ENCODE peak calls at places on chromosomes 3 and 15, in seven cellular contexts. J, K, D, E, P, T and F are unnamed samples.

GRCh38 chr15:45763170-45763869 is 128.5 kb downstream of the SQOR start:
- DNase-seq in K (no peak), D (no peak), P (no peak), E (no peak), J (no peak), T (no peak), F (no peak)

GRCh38 chr3:64972793-64973192 is 285.0 kb upstream of the ADAMTS9 start:
- DNase-seq in E (no peak), D (peak), P (no peak), J (no peak), K (no peak), T (no peak), F (no peak)

GRCh38 chr15:40918146-40918798 is 10.9 kb upstream of the DLL4 start:
- DNase-seq in T (no peak), K (no peak), P (no peak), D (no peak), E (no peak), J (no peak), F (no peak)

GRCh38 chr3:150255416-150255815 is 152.7 kb upstream of the TSC22D2 start:
- DNase-seq in K (no peak), P (no peak), E (no peak), D (no peak), T (no peak), J (no peak), F (no peak)

GRCh38 chr3:37249717-37250116 is 75.3 kb upstream of the LRRFIP2 start:
- DNase-seq in P (no peak), J (no peak), K (no peak), E (no peak), D (no peak), T (no peak), F (no peak)

GRCh38 chr3:192816274-192816853 is 89.0 kb upstream of the FGF12 start:
- DNase-seq in K (no peak), P (peak), J (peak), E (peak), T (no peak), D (peak), F (no peak)

GRCh38 chr15:37134699-37135131 is 34.4 kb upstream of the MEIS2 start:
- DNase-seq in E (peak), J (peak), T (no peak), D (peak), K (peak), P (peak), F (no peak)

GRCh38 chr3:96538186-96538585 is 276.2 kb upstream of the EPHA6 start:
- DNase-seq in P (peak), E (no peak), T (no peak), D (no peak), K (no peak), J (no peak), F (no peak)

GRCh38 chr15:28191832-28192231 is 92.7 kb upstream of the OCA2 start:
- DNase-seq in K (peak), J (no peak), D (peak), T (peak), E (peak), P (peak), F (peak)

GRCh38 chr3:121970047-121970446 is 52.0 kb downstream of the ILDR1 start:
- DNase-seq in K (no peak), T (no peak), P (no peak), D (no peak), J (no peak), E (peak), F (no peak)

GRCh38 chr3:39154323-39155021 is 1.1 kb upstream of the CSRNP1 start:
- DNase-seq in K (peak), T (peak), P (peak), E (no peak), J (peak), D (no peak), F (no peak)

GRCh38 chr15:57133127-57133968 is 214.9 kb downstream of the TCF12 start:
- DNase-seq in P (peak), K (peak), D (no peak), E (no peak), T (no peak), J (no peak), F (no peak)

GRCh38 chr3:113838631-113839209 is at the start of gene GRAMD1C:
- DNase-seq in E (peak), K (peak), P (peak), T (peak), D (peak), J (peak), F (peak)

GRCh38 chr15:40936709-40937666 is 7.8 kb downstream of the DLL4 start:
- DNase-seq in T (no peak), J (no peak), D (no peak), K (no peak), E (no peak), P (no peak), F (no peak)

GRCh38 chr15:58748040-58748786 is 1.3 kb downstream of the ADAM10 start:
- DNase-seq in E (no peak), K (no peak), T (no peak), D (no peak), P (no peak), J (no peak), F (no peak)

GRCh38 chr15:95988574-95988887 is 342.0 kb upstream of the NR2F2 start:
- DNase-seq in P (peak), T (no peak), J (no peak), D (peak), E (no peak), K (no peak), F (peak)

DNA sequence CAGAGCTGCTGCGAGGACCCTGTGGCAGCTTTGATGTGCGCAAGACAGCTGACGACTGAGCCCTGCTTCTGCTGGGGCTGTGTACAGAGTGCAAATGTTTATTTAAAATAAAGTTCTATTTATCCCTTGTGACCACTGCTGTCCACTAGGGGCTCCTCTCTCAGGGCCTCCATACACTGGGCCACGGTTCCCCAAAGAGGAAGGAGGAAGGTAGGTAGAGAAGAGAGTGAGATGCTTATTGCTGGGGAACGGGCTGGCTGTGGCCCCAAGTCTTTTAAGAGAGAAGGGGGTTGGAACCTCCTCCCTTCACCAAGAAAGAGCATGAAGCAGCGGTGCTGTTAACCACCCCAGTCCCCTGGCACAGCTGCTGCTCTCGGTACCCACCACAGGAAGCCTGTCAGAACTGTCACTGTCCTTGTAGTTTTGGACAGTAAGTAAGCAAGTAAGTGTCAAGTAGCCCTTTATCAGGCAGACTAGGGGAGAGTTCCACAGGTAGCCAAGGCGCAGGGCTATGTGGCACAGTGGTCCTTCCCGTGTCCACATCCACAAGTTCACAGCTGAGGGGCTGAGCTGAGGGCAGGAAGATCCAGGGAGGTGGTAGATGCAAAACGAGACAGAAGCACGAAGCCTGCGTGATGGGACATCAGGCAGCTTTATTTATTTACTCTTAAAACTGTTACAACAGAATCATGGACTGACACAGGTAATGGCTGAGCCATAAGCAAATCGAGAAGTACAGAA is 47.3 kb downstream of the DHX30 start:
- DNase-seq in T (no peak), D (peak), P (peak), J (no peak), E (no peak), K (peak), F (no peak)
- TF ChIP-seq CTCF in T (peak), D (peak), P (peak), J (peak), E (peak), K (peak), F (peak)

DNA sequence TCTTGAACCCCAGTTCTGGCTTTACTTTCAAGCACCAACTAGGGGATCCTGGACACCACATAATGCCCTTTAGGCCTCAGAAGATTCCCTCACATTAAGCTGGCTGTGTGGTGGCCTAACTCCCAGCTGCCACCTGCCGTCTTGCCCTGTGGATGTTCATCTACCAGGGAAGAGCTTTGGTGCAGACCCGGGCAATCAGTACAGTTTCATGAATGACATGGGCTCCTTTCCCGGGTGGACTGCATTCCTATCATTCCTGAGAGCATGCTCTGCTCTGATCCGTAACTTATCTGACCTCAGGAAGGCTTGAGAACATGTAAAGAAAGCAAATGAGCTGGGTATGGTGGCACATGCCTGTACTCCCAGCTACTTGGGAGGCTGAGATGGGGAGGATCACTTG is 50.0 kb upstream of the GSK3B start:
- DNase-seq in D (no peak), J (no peak), E (no peak), K (no peak), P (peak), T (peak), F (no peak)
- TF ChIP-seq CTCF in D (no peak), J (no peak), E (no peak), K (no peak), P (no peak), T (no peak), F (no peak)

GRCh38 chr15:55197362-55197705 is 593 bp upstream of the RSL24D1 start:
- DNase-seq in K (no peak), J (no peak), T (no peak), E (no peak), P (peak), D (no peak), F (no peak)
- TF ChIP-seq CTCF in K (no peak), J (no peak), T (no peak), E (no peak), P (no peak), D (no peak), F (no peak)

DNA sequence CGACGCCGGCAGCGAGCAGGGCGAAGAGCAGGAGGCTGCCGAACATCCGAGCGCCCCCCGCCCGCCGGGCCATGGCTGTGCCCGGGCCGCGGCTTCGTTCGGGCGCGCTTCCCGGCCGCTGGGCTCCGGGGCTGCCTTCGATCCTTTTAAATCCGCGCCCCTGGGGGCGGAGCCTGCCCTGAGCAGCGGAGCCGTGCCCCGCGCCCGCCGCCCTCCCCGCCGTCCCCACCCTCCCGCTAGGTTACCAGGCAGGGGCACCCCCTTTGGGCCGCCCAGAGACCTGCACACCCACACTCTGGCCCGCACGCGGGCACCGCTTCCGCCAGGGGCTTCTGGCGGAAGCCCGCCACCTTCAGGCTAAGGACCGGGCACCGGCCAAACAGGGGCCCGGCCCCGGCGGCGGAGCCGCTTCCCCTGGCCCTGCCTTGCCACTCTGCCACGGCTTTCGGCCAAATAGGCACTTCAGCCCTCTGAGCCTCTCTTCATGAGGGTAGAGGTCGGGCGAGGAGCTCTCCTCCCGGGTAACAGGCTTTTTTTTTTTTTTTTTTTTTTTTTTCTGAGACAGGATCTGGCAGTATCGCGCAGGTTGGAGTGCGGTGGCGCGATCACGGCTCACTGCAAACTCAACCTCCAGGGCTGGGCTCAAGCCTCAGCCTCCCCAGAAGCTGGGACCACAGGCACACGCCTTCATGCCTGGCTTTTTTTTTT is at the start of gene NMB:
- DNase-seq in J (peak), E (peak), K (peak), P (peak), T (peak), D (peak), F (peak)
- TF ChIP-seq CTCF in J (peak), E (peak), K (peak), P (peak), T (peak), D (peak), F (peak)

DNA sequence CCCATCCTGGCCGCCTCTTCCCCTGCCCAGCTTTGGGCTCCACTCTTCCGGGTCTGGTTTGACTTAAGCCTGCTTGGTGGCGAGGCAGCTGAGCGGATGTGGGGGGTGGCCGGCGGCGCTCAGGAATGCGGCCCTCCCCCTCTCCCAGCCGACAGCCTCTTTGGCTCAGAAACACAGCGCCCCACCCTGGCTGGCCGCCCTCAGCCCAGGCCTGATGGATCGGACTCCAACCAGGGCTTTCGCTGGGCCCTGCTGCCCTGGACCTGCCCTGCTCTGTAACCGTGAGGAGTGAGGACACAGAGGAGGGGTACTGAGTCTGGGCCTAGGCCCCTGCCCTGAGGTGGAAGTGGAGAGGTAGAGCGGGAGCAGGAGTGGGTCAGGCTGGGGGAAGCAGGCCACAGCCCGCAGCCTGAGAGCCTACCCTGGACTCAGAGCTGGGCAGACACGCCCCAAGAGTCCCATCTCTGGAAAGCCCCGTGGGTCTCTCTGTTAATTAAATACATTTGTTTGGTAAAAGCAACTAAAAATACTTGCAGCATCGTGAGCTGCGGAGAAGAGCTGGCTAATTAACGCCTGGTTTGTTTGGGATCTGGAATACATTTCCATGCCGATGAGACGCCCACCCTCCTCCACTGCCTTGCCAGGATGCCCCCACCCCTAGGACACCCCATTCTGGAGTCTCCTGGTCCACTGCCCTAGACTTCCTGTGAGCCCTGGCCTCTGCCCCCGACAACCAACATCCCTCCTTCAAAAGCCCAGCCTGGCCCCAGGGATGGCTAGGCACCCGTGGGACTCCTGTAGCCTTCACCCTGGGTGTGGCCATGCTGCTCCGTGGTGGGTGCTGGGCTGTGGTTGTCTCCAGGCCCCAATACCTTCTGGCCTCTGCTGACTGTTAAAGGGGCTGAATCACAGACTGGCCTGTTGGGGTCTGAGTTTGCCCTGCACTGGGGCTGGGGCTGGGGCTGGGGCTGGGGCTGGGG is 19.6 kb downstream of the PLXNA1 start:
- DNase-seq in P (peak), D (peak), K (peak), T (peak), J (no peak), E (peak), F (peak)
- TF ChIP-seq CTCF in P (peak), D (peak), K (peak), T (no peak), J (no peak), E (peak), F (peak)

DNA sequence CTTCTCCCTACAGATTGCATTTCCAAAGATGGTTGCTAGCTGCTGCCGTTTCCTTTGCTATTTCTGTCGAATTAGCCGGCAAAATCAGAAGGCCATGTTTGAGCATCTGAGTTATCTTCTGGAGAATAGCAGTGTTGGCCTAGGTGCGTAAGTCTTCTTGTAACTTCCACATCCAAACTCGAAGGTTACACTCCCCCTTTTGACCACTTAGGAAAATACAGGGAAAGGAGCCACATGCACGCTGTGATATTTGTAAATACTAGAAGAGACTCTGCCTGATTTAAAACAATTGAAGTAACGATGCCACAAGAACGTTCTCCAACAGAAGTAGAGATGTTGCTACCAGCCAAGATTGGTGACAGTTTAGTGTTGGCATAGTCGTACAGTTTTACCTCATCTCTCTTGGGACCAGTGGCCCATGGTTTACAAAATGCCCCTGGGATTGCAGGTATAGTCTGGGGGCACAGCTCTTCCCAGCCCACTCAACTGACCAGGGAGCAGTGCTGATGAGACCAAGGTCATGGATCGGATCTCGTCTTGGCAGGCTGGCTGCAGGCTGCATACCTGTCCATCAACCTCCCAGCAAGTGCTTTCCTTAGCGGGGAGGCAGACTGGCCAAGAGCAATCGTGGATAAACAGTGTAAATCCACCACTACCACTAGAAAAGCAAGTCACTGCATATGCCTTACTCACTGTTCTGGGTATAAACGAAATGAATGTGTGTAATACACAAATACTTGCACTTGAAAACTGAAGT is 268.4 kb upstream of the CHRM5 start:
- DNase-seq in K (no peak), P (peak), T (no peak), J (no peak), D (peak), E (no peak), F (no peak)
- TF ChIP-seq CTCF in K (peak), P (peak), T (no peak), J (no peak), D (peak), E (peak), F (no peak)

GRCh38 chr3:128281461-128282367 is 128.4 kb downstream of the EEFSEC start:
- DNase-seq in D (no peak), P (no peak), J (no peak), E (no peak), T (no peak), K (no peak), F (no peak)
- TF ChIP-seq CTCF in D (no peak), P (no peak), J (no peak), E (no peak), T (no peak), K (no peak), F (no peak)